ENCODE peak calls at places on chromosomes 4 and X, in ten cellular contexts. One of them, this sample, is unnamed.

GRCh38 chr4:114015444-114015899 is 36.0 kb upstream of the ARSJ start:
- DNase-seq in T-helper 2 cell: no peak
- DNase-seq in activated naive CD8-positive, alpha-beta T cell treated with anti-CD3 and anti-CD28 coated beads, Interleukin-2, amount 50 U/mL, for 24 hours: no peak
- DNase-seq in activated CD4-positive, alpha-beta T cell treated with anti-CD3 and anti-CD28 coated beads, Interleukin-2, amount 50 U/mL, for 24 hours: no peak
- DNase-seq in activated CD8-positive, alpha-beta T cell treated with anti-CD3 and anti-CD28 coated beads, Interleukin-2, amount 10 ng/mL, durations not matched to agents 7 days and 5 days: no peak
- DNase-seq in non-pigmented ciliary epithelial cell: peak; percentile 95
- DNase-seq in uterus: no peak
- DNase-seq in choroid plexus epithelial cell: peak; percentile 96
- DNase-seq in HCT116: peak; percentile 78
- DNase-seq in iris pigment epithelial cell: peak; percentile 98
- DNase-seq in this sample: peak; percentile 97

GRCh38 chrX:15404712-15405111 is 20.5 kb upstream of the VEGFD start:
- DNase-seq in activated CD8-positive, alpha-beta T cell treated with anti-CD3 and anti-CD28 coated beads, Interleukin-2, amount 10 ng/mL, durations not matched to agents 7 days and 5 days: no peak
- DNase-seq in T-helper 2 cell: no peak
- DNase-seq in choroid plexus epithelial cell: peak; percentile 66
- DNase-seq in uterus: peak; percentile 48
- DNase-seq in iris pigment epithelial cell: peak; percentile 18
- DNase-seq in activated CD4-positive, alpha-beta T cell treated with anti-CD3 and anti-CD28 coated beads, Interleukin-2, amount 50 U/mL, for 24 hours: no peak
- DNase-seq in activated naive CD8-positive, alpha-beta T cell treated with anti-CD3 and anti-CD28 coated beads, Interleukin-2, amount 50 U/mL, for 24 hours: no peak
- DNase-seq in HCT116: no peak
- DNase-seq in non-pigmented ciliary epithelial cell: no peak
- DNase-seq in this sample: no peak

GRCh38 chrX:151176351-151176750 is at the start of gene GPR50:
- DNase-seq in non-pigmented ciliary epithelial cell: no peak
- DNase-seq in activated CD4-positive, alpha-beta T cell treated with anti-CD3 and anti-CD28 coated beads, Interleukin-2, amount 50 U/mL, for 24 hours: no peak
- DNase-seq in choroid plexus epithelial cell: no peak
- DNase-seq in activated naive CD8-positive, alpha-beta T cell treated with anti-CD3 and anti-CD28 coated beads, Interleukin-2, amount 50 U/mL, for 24 hours: no peak
- DNase-seq in uterus: no peak
- DNase-seq in activated CD8-positive, alpha-beta T cell treated with anti-CD3 and anti-CD28 coated beads, Interleukin-2, amount 10 ng/mL, durations not matched to agents 7 days and 5 days: no peak
- DNase-seq in iris pigment epithelial cell: no peak
- DNase-seq in T-helper 2 cell: no peak
- DNase-seq in HCT116: no peak
- DNase-seq in this sample: no peak

GRCh38 chrX:50691820-50692219 is 122.2 kb downstream of the SHROOM4 start:
- DNase-seq in activated CD4-positive, alpha-beta T cell treated with anti-CD3 and anti-CD28 coated beads, Interleukin-2, amount 50 U/mL, for 24 hours: peak; percentile 11
- DNase-seq in uterus: no peak
- DNase-seq in T-helper 2 cell: no peak
- DNase-seq in activated naive CD8-positive, alpha-beta T cell treated with anti-CD3 and anti-CD28 coated beads, Interleukin-2, amount 50 U/mL, for 24 hours: no peak
- DNase-seq in activated CD8-positive, alpha-beta T cell treated with anti-CD3 and anti-CD28 coated beads, Interleukin-2, amount 10 ng/mL, durations not matched to agents 7 days and 5 days: peak; percentile 21
- DNase-seq in HCT116: peak; percentile 27
- DNase-seq in iris pigment epithelial cell: peak; percentile 45
- DNase-seq in choroid plexus epithelial cell: peak; percentile 63
- DNase-seq in non-pigmented ciliary epithelial cell: no peak
- DNase-seq in this sample: no peak

GRCh38 chrX:50067435-50068292 is 133.1 kb downstream of the AKAP4 start:
- DNase-seq in non-pigmented ciliary epithelial cell: no peak
- DNase-seq in iris pigment epithelial cell: peak; percentile 34
- DNase-seq in activated CD8-positive, alpha-beta T cell treated with anti-CD3 and anti-CD28 coated beads, Interleukin-2, amount 10 ng/mL, durations not matched to agents 7 days and 5 days: no peak
- DNase-seq in activated naive CD8-positive, alpha-beta T cell treated with anti-CD3 and anti-CD28 coated beads, Interleukin-2, amount 50 U/mL, for 24 hours: no peak
- DNase-seq in uterus: no peak
- DNase-seq in HCT116: no peak
- DNase-seq in choroid plexus epithelial cell: peak; percentile 67
- DNase-seq in T-helper 2 cell: no peak
- DNase-seq in activated CD4-positive, alpha-beta T cell treated with anti-CD3 and anti-CD28 coated beads, Interleukin-2, amount 50 U/mL, for 24 hours: no peak
- DNase-seq in this sample: no peak

GRCh38 chr4:182478475-182478874 is 235.3 kb downstream of the TENM3 start:
- DNase-seq in iris pigment epithelial cell: peak; percentile 42
- DNase-seq in HCT116: peak; percentile 16
- DNase-seq in activated CD8-positive, alpha-beta T cell treated with anti-CD3 and anti-CD28 coated beads, Interleukin-2, amount 10 ng/mL, durations not matched to agents 7 days and 5 days: no peak
- DNase-seq in non-pigmented ciliary epithelial cell: peak; percentile 8
- DNase-seq in activated naive CD8-positive, alpha-beta T cell treated with anti-CD3 and anti-CD28 coated beads, Interleukin-2, amount 50 U/mL, for 24 hours: no peak
- DNase-seq in T-helper 2 cell: no peak
- DNase-seq in uterus: no peak
- DNase-seq in choroid plexus epithelial cell: peak; percentile 72
- DNase-seq in activated CD4-positive, alpha-beta T cell treated with anti-CD3 and anti-CD28 coated beads, Interleukin-2, amount 50 U/mL, for 24 hours: no peak
- DNase-seq in this sample: no peak

GRCh38 chrX:103656623-103657022 is 27.8 kb downstream of the TCEAL1 start:
- DNase-seq in iris pigment epithelial cell: peak; percentile 58
- DNase-seq in activated CD8-positive, alpha-beta T cell treated with anti-CD3 and anti-CD28 coated beads, Interleukin-2, amount 10 ng/mL, durations not matched to agents 7 days and 5 days: no peak
- DNase-seq in HCT116: peak; percentile 60
- DNase-seq in activated CD4-positive, alpha-beta T cell treated with anti-CD3 and anti-CD28 coated beads, Interleukin-2, amount 50 U/mL, for 24 hours: no peak
- DNase-seq in uterus: no peak
- DNase-seq in activated naive CD8-positive, alpha-beta T cell treated with anti-CD3 and anti-CD28 coated beads, Interleukin-2, amount 50 U/mL, for 24 hours: no peak
- DNase-seq in choroid plexus epithelial cell: no peak
- DNase-seq in T-helper 2 cell: no peak
- DNase-seq in non-pigmented ciliary epithelial cell: no peak
- DNase-seq in this sample: peak; percentile 17

GRCh38 chrX:69152398-69152797 is 12.9 kb downstream of the PJA1 start:
- DNase-seq in T-helper 2 cell: no peak
- DNase-seq in activated CD8-positive, alpha-beta T cell treated with anti-CD3 and anti-CD28 coated beads, Interleukin-2, amount 10 ng/mL, durations not matched to agents 7 days and 5 days: no peak
- DNase-seq in uterus: no peak
- DNase-seq in non-pigmented ciliary epithelial cell: no peak
- DNase-seq in choroid plexus epithelial cell: no peak
- DNase-seq in HCT116: no peak
- DNase-seq in iris pigment epithelial cell: peak; percentile 12
- DNase-seq in activated naive CD8-positive, alpha-beta T cell treated with anti-CD3 and anti-CD28 coated beads, Interleukin-2, amount 50 U/mL, for 24 hours: no peak
- DNase-seq in activated CD4-positive, alpha-beta T cell treated with anti-CD3 and anti-CD28 coated beads, Interleukin-2, amount 50 U/mL, for 24 hours: no peak
- DNase-seq in this sample: no peak

GRCh38 chr4:121072080-121072835 is at the start of gene NDNF:
- DNase-seq in activated CD4-positive, alpha-beta T cell treated with anti-CD3 and anti-CD28 coated beads, Interleukin-2, amount 50 U/mL, for 24 hours: peak; percentile 10
- DNase-seq in non-pigmented ciliary epithelial cell: no peak
- DNase-seq in uterus: peak; percentile 13
- DNase-seq in activated naive CD8-positive, alpha-beta T cell treated with anti-CD3 and anti-CD28 coated beads, Interleukin-2, amount 50 U/mL, for 24 hours: peak; percentile 57
- DNase-seq in choroid plexus epithelial cell: peak; percentile 42
- DNase-seq in activated CD8-positive, alpha-beta T cell treated with anti-CD3 and anti-CD28 coated beads, Interleukin-2, amount 10 ng/mL, durations not matched to agents 7 days and 5 days: peak; percentile 53
- DNase-seq in iris pigment epithelial cell: peak; percentile 36
- DNase-seq in T-helper 2 cell: peak; percentile 30
- DNase-seq in HCT116: no peak
- DNase-seq in this sample: no peak

GRCh38 chr4:75653845-75654503 is 19.2 kb downstream of the G3BP2 start:
- DNase-seq in uterus: no peak
- DNase-seq in non-pigmented ciliary epithelial cell: no peak
- DNase-seq in choroid plexus epithelial cell: peak; percentile 65
- DNase-seq in activated naive CD8-positive, alpha-beta T cell treated with anti-CD3 and anti-CD28 coated beads, Interleukin-2, amount 50 U/mL, for 24 hours: no peak
- DNase-seq in HCT116: no peak
- DNase-seq in T-helper 2 cell: no peak
- DNase-seq in iris pigment epithelial cell: no peak
- DNase-seq in activated CD8-positive, alpha-beta T cell treated with anti-CD3 and anti-CD28 coated beads, Interleukin-2, amount 10 ng/mL, durations not matched to agents 7 days and 5 days: no peak
- DNase-seq in activated CD4-positive, alpha-beta T cell treated with anti-CD3 and anti-CD28 coated beads, Interleukin-2, amount 50 U/mL, for 24 hours: no peak
- DNase-seq in this sample: no peak

GRCh38 chr4:159389756-159390155 is 286.9 kb downstream of the RAPGEF2 start:
- DNase-seq in uterus: no peak
- DNase-seq in activated CD4-positive, alpha-beta T cell treated with anti-CD3 and anti-CD28 coated beads, Interleukin-2, amount 50 U/mL, for 24 hours: no peak
- DNase-seq in HCT116: no peak
- DNase-seq in T-helper 2 cell: no peak
- DNase-seq in non-pigmented ciliary epithelial cell: no peak
- DNase-seq in activated CD8-positive, alpha-beta T cell treated with anti-CD3 and anti-CD28 coated beads, Interleukin-2, amount 10 ng/mL, durations not matched to agents 7 days and 5 days: no peak
- DNase-seq in activated naive CD8-positive, alpha-beta T cell treated with anti-CD3 and anti-CD28 coated beads, Interleukin-2, amount 50 U/mL, for 24 hours: no peak
- DNase-seq in choroid plexus epithelial cell: no peak
- DNase-seq in iris pigment epithelial cell: no peak
- DNase-seq in this sample: no peak

GRCh38 chrX:111131572-111131971 is 35.6 kb downstream of the PAK3 start:
- DNase-seq in choroid plexus epithelial cell: peak; percentile 2
- DNase-seq in non-pigmented ciliary epithelial cell: peak; percentile 22
- DNase-seq in uterus: no peak
- DNase-seq in activated CD8-positive, alpha-beta T cell treated with anti-CD3 and anti-CD28 coated beads, Interleukin-2, amount 10 ng/mL, durations not matched to agents 7 days and 5 days: no peak
- DNase-seq in activated CD4-positive, alpha-beta T cell treated with anti-CD3 and anti-CD28 coated beads, Interleukin-2, amount 50 U/mL, for 24 hours: no peak
- DNase-seq in activated naive CD8-positive, alpha-beta T cell treated with anti-CD3 and anti-CD28 coated beads, Interleukin-2, amount 50 U/mL, for 24 hours: no peak
- DNase-seq in iris pigment epithelial cell: peak; percentile 54
- DNase-seq in T-helper 2 cell: no peak
- DNase-seq in HCT116: no peak
- DNase-seq in this sample: no peak

GRCh38 chr4:107736924-107737448 is 17.0 kb upstream of the PAPSS1 start:
- DNase-seq in activated CD8-positive, alpha-beta T cell treated with anti-CD3 and anti-CD28 coated beads, Interleukin-2, amount 10 ng/mL, durations not matched to agents 7 days and 5 days: peak; percentile 57
- DNase-seq in non-pigmented ciliary epithelial cell: no peak
- DNase-seq in HCT116: peak; percentile 44
- DNase-seq in iris pigment epithelial cell: peak; percentile 45
- DNase-seq in choroid plexus epithelial cell: peak; percentile 72
- DNase-seq in activated naive CD8-positive, alpha-beta T cell treated with anti-CD3 and anti-CD28 coated beads, Interleukin-2, amount 50 U/mL, for 24 hours: peak; percentile 50
- DNase-seq in activated CD4-positive, alpha-beta T cell treated with anti-CD3 and anti-CD28 coated beads, Interleukin-2, amount 50 U/mL, for 24 hours: peak; percentile 44
- DNase-seq in T-helper 2 cell: peak; percentile 16
- DNase-seq in uterus: peak; percentile 34
- DNase-seq in this sample: no peak

GRCh38 chr4:6372649-6373525 is 99.5 kb downstream of the PPP2R2C start:
- DNase-seq in HCT116: peak; percentile 54
- DNase-seq in activated CD4-positive, alpha-beta T cell treated with anti-CD3 and anti-CD28 coated beads, Interleukin-2, amount 50 U/mL, for 24 hours: no peak
- DNase-seq in non-pigmented ciliary epithelial cell: no peak
- DNase-seq in activated naive CD8-positive, alpha-beta T cell treated with anti-CD3 and anti-CD28 coated beads, Interleukin-2, amount 50 U/mL, for 24 hours: no peak
- DNase-seq in iris pigment epithelial cell: peak; percentile 51
- DNase-seq in uterus: no peak
- DNase-seq in choroid plexus epithelial cell: peak; percentile 60
- DNase-seq in T-helper 2 cell: no peak
- DNase-seq in activated CD8-positive, alpha-beta T cell treated with anti-CD3 and anti-CD28 coated beads, Interleukin-2, amount 10 ng/mL, durations not matched to agents 7 days and 5 days: peak; percentile 41
- DNase-seq in this sample: no peak

GRCh38 chrX:62931625-62932024 is 419.5 kb downstream of the SPIN4 start:
- DNase-seq in uterus: no peak
- DNase-seq in activated CD8-positive, alpha-beta T cell treated with anti-CD3 and anti-CD28 coated beads, Interleukin-2, amount 10 ng/mL, durations not matched to agents 7 days and 5 days: no peak
- DNase-seq in T-helper 2 cell: no peak
- DNase-seq in activated naive CD8-positive, alpha-beta T cell treated with anti-CD3 and anti-CD28 coated beads, Interleukin-2, amount 50 U/mL, for 24 hours: no peak
- DNase-seq in choroid plexus epithelial cell: no peak
- DNase-seq in non-pigmented ciliary epithelial cell: no peak
- DNase-seq in activated CD4-positive, alpha-beta T cell treated with anti-CD3 and anti-CD28 coated beads, Interleukin-2, amount 50 U/mL, for 24 hours: no peak
- DNase-seq in HCT116: no peak
- DNase-seq in iris pigment epithelial cell: no peak
- DNase-seq in this sample: no peak

GRCh38 chr4:121113680-121114079 is 41.3 kb upstream of the NDNF start:
- DNase-seq in activated naive CD8-positive, alpha-beta T cell treated with anti-CD3 and anti-CD28 coated beads, Interleukin-2, amount 50 U/mL, for 24 hours: no peak
- DNase-seq in uterus: no peak
- DNase-seq in HCT116: no peak
- DNase-seq in T-helper 2 cell: no peak
- DNase-seq in activated CD4-positive, alpha-beta T cell treated with anti-CD3 and anti-CD28 coated beads, Interleukin-2, amount 50 U/mL, for 24 hours: no peak
- DNase-seq in choroid plexus epithelial cell: no peak
- DNase-seq in iris pigment epithelial cell: no peak
- DNase-seq in non-pigmented ciliary epithelial cell: no peak
- DNase-seq in activated CD8-positive, alpha-beta T cell treated with anti-CD3 and anti-CD28 coated beads, Interleukin-2, amount 10 ng/mL, durations not matched to agents 7 days and 5 days: no peak
- DNase-seq in this sample: no peak

GRCh38 chr4:36187723-36188333 is 56.5 kb downstream of the ARAP2 start:
- DNase-seq in T-helper 2 cell: no peak
- DNase-seq in choroid plexus epithelial cell: peak; percentile 62
- DNase-seq in activated naive CD8-positive, alpha-beta T cell treated with anti-CD3 and anti-CD28 coated beads, Interleukin-2, amount 50 U/mL, for 24 hours: no peak
- DNase-seq in HCT116: peak; percentile 3
- DNase-seq in activated CD4-positive, alpha-beta T cell treated with anti-CD3 and anti-CD28 coated beads, Interleukin-2, amount 50 U/mL, for 24 hours: no peak
- DNase-seq in iris pigment epithelial cell: peak; percentile 33
- DNase-seq in uterus: no peak
- DNase-seq in non-pigmented ciliary epithelial cell: no peak
- DNase-seq in activated CD8-positive, alpha-beta T cell treated with anti-CD3 and anti-CD28 coated beads, Interleukin-2, amount 10 ng/mL, durations not matched to agents 7 days and 5 days: peak; percentile 38
- DNase-seq in this sample: no peak

GRCh38 chr4:140893939-140894338 is 137.8 kb upstream of the TBC1D9 start:
- DNase-seq in T-helper 2 cell: no peak
- DNase-seq in choroid plexus epithelial cell: peak; percentile 22
- DNase-seq in iris pigment epithelial cell: no peak
- DNase-seq in HCT116: no peak
- DNase-seq in activated CD8-positive, alpha-beta T cell treated with anti-CD3 and anti-CD28 coated beads, Interleukin-2, amount 10 ng/mL, durations not matched to agents 7 days and 5 days: no peak
- DNase-seq in non-pigmented ciliary epithelial cell: no peak
- DNase-seq in uterus: no peak
- DNase-seq in activated naive CD8-positive, alpha-beta T cell treated with anti-CD3 and anti-CD28 coated beads, Interleukin-2, amount 50 U/mL, for 24 hours: no peak
- DNase-seq in activated CD4-positive, alpha-beta T cell treated with anti-CD3 and anti-CD28 coated beads, Interleukin-2, amount 50 U/mL, for 24 hours: no peak
- DNase-seq in this sample: no peak

GRCh38 chrX:110795645-110796510 is at the start of gene CHRDL1:
- DNase-seq in activated CD4-positive, alpha-beta T cell treated with anti-CD3 and anti-CD28 coated beads, Interleukin-2, amount 50 U/mL, for 24 hours: no peak
- DNase-seq in HCT116: no peak
- DNase-seq in activated CD8-positive, alpha-beta T cell treated with anti-CD3 and anti-CD28 coated beads, Interleukin-2, amount 10 ng/mL, durations not matched to agents 7 days and 5 days: peak; percentile 20
- DNase-seq in non-pigmented ciliary epithelial cell: no peak
- DNase-seq in uterus: peak; percentile 62
- DNase-seq in activated naive CD8-positive, alpha-beta T cell treated with anti-CD3 and anti-CD28 coated beads, Interleukin-2, amount 50 U/mL, for 24 hours: no peak
- DNase-seq in iris pigment epithelial cell: peak; percentile 8
- DNase-seq in T-helper 2 cell: no peak
- DNase-seq in choroid plexus epithelial cell: no peak
- DNase-seq in this sample: no peak

GRCh38 chr4:172147702-172148101 is 334.5 kb downstream of the GALNTL6 start:
- DNase-seq in activated CD8-positive, alpha-beta T cell treated with anti-CD3 and anti-CD28 coated beads, Interleukin-2, amount 10 ng/mL, durations not matched to agents 7 days and 5 days: no peak
- DNase-seq in HCT116: no peak
- DNase-seq in choroid plexus epithelial cell: peak; percentile 63
- DNase-seq in activated CD4-positive, alpha-beta T cell treated with anti-CD3 and anti-CD28 coated beads, Interleukin-2, amount 50 U/mL, for 24 hours: no peak
- DNase-seq in non-pigmented ciliary epithelial cell: no peak
- DNase-seq in activated naive CD8-positive, alpha-beta T cell treated with anti-CD3 and anti-CD28 coated beads, Interleukin-2, amount 50 U/mL, for 24 hours: no peak
- DNase-seq in T-helper 2 cell: no peak
- DNase-seq in uterus: no peak
- DNase-seq in iris pigment epithelial cell: peak; percentile 32
- DNase-seq in this sample: peak; percentile 36

GRCh38 chr4:147407261-147408045 is 73.4 kb upstream of the EDNRA start:
- DNase-seq in non-pigmented ciliary epithelial cell: no peak
- DNase-seq in iris pigment epithelial cell: peak; percentile 75
- DNase-seq in HCT116: peak; percentile 16
- DNase-seq in activated CD4-positive, alpha-beta T cell treated with anti-CD3 and anti-CD28 coated beads, Interleukin-2, amount 50 U/mL, for 24 hours: no peak
- DNase-seq in T-helper 2 cell: no peak
- DNase-seq in activated CD8-positive, alpha-beta T cell treated with anti-CD3 and anti-CD28 coated beads, Interleukin-2, amount 10 ng/mL, durations not matched to agents 7 days and 5 days: no peak
- DNase-seq in choroid plexus epithelial cell: peak; percentile 79
- DNase-seq in uterus: no peak
- DNase-seq in activated naive CD8-positive, alpha-beta T cell treated with anti-CD3 and anti-CD28 coated beads, Interleukin-2, amount 50 U/mL, for 24 hours: no peak
- DNase-seq in this sample: no peak

GRCh38 chr4:40525811-40526598 is 103.7 kb downstream of the RBM47 start:
- DNase-seq in choroid plexus epithelial cell: peak; percentile 88
- DNase-seq in activated naive CD8-positive, alpha-beta T cell treated with anti-CD3 and anti-CD28 coated beads, Interleukin-2, amount 50 U/mL, for 24 hours: no peak
- DNase-seq in T-helper 2 cell: no peak
- DNase-seq in non-pigmented ciliary epithelial cell: peak; percentile 63
- DNase-seq in activated CD8-positive, alpha-beta T cell treated with anti-CD3 and anti-CD28 coated beads, Interleukin-2, amount 10 ng/mL, durations not matched to agents 7 days and 5 days: no peak
- DNase-seq in uterus: peak; percentile 28
- DNase-seq in activated CD4-positive, alpha-beta T cell treated with anti-CD3 and anti-CD28 coated beads, Interleukin-2, amount 50 U/mL, for 24 hours: no peak
- DNase-seq in iris pigment epithelial cell: peak; percentile 94
- DNase-seq in HCT116: peak; percentile 51
- DNase-seq in this sample: peak; percentile 41

GRCh38 chr4:63814171-63814964 is 594.9 kb downstream of the TECRL start:
- DNase-seq in non-pigmented ciliary epithelial cell: no peak
- DNase-seq in uterus: no peak
- DNase-seq in iris pigment epithelial cell: no peak
- DNase-seq in HCT116: no peak
- DNase-seq in choroid plexus epithelial cell: no peak
- DNase-seq in activated CD8-positive, alpha-beta T cell treated with anti-CD3 and anti-CD28 coated beads, Interleukin-2, amount 10 ng/mL, durations not matched to agents 7 days and 5 days: no peak
- DNase-seq in activated naive CD8-positive, alpha-beta T cell treated with anti-CD3 and anti-CD28 coated beads, Interleukin-2, amount 50 U/mL, for 24 hours: no peak
- DNase-seq in T-helper 2 cell: no peak
- DNase-seq in activated CD4-positive, alpha-beta T cell treated with anti-CD3 and anti-CD28 coated beads, Interleukin-2, amount 50 U/mL, for 24 hours: no peak
- DNase-seq in this sample: no peak

GRCh38 chr4:70637239-70637920 is 8.8 kb downstream of the ENAM start:
- DNase-seq in activated CD8-positive, alpha-beta T cell treated with anti-CD3 and anti-CD28 coated beads, Interleukin-2, amount 10 ng/mL, durations not matched to agents 7 days and 5 days: no peak
- DNase-seq in activated naive CD8-positive, alpha-beta T cell treated with anti-CD3 and anti-CD28 coated beads, Interleukin-2, amount 50 U/mL, for 24 hours: no peak
- DNase-seq in activated CD4-positive, alpha-beta T cell treated with anti-CD3 and anti-CD28 coated beads, Interleukin-2, amount 50 U/mL, for 24 hours: no peak
- DNase-seq in non-pigmented ciliary epithelial cell: no peak
- DNase-seq in T-helper 2 cell: no peak
- DNase-seq in HCT116: no peak
- DNase-seq in uterus: no peak
- DNase-seq in choroid plexus epithelial cell: peak; percentile 8
- DNase-seq in iris pigment epithelial cell: no peak
- DNase-seq in this sample: no peak

GRCh38 chrX:147077472-147077871 is 262.9 kb upstream of the CXorf51A start:
- DNase-seq in non-pigmented ciliary epithelial cell: no peak
- DNase-seq in iris pigment epithelial cell: no peak
- DNase-seq in choroid plexus epithelial cell: no peak
- DNase-seq in uterus: no peak
- DNase-seq in T-helper 2 cell: no peak
- DNase-seq in activated CD8-positive, alpha-beta T cell treated with anti-CD3 and anti-CD28 coated beads, Interleukin-2, amount 10 ng/mL, durations not matched to agents 7 days and 5 days: no peak
- DNase-seq in activated naive CD8-positive, alpha-beta T cell treated with anti-CD3 and anti-CD28 coated beads, Interleukin-2, amount 50 U/mL, for 24 hours: no peak
- DNase-seq in HCT116: no peak
- DNase-seq in activated CD4-positive, alpha-beta T cell treated with anti-CD3 and anti-CD28 coated beads, Interleukin-2, amount 50 U/mL, for 24 hours: no peak
- DNase-seq in this sample: no peak

GRCh38 chrX:119635179-119635578 is 29.0 kb upstream of the NKRF start:
- DNase-seq in T-helper 2 cell: no peak
- DNase-seq in activated CD4-positive, alpha-beta T cell treated with anti-CD3 and anti-CD28 coated beads, Interleukin-2, amount 50 U/mL, for 24 hours: no peak
- DNase-seq in non-pigmented ciliary epithelial cell: no peak
- DNase-seq in activated CD8-positive, alpha-beta T cell treated with anti-CD3 and anti-CD28 coated beads, Interleukin-2, amount 10 ng/mL, durations not matched to agents 7 days and 5 days: no peak
- DNase-seq in HCT116: no peak
- DNase-seq in activated naive CD8-positive, alpha-beta T cell treated with anti-CD3 and anti-CD28 coated beads, Interleukin-2, amount 50 U/mL, for 24 hours: no peak
- DNase-seq in iris pigment epithelial cell: no peak
- DNase-seq in choroid plexus epithelial cell: no peak
- DNase-seq in uterus: no peak
- DNase-seq in this sample: no peak

GRCh38 chr4:148443550-148444295 is 1.5 kb upstream of the NR3C2 start:
- DNase-seq in activated CD8-positive, alpha-beta T cell treated with anti-CD3 and anti-CD28 coated beads, Interleukin-2, amount 10 ng/mL, durations not matched to agents 7 days and 5 days: peak; percentile 43
- DNase-seq in non-pigmented ciliary epithelial cell: no peak
- DNase-seq in activated CD4-positive, alpha-beta T cell treated with anti-CD3 and anti-CD28 coated beads, Interleukin-2, amount 50 U/mL, for 24 hours: no peak
- DNase-seq in choroid plexus epithelial cell: no peak
- DNase-seq in activated naive CD8-positive, alpha-beta T cell treated with anti-CD3 and anti-CD28 coated beads, Interleukin-2, amount 50 U/mL, for 24 hours: peak; percentile 51
- DNase-seq in HCT116: no peak
- DNase-seq in uterus: peak; percentile 49
- DNase-seq in T-helper 2 cell: peak; percentile 19
- DNase-seq in iris pigment epithelial cell: peak; percentile 4
- DNase-seq in this sample: no peak

GRCh38 chr4:159446266-159446976 is 343.5 kb downstream of the RAPGEF2 start:
- DNase-seq in uterus: no peak
- DNase-seq in activated CD4-positive, alpha-beta T cell treated with anti-CD3 and anti-CD28 coated beads, Interleukin-2, amount 50 U/mL, for 24 hours: peak; percentile 6
- DNase-seq in activated naive CD8-positive, alpha-beta T cell treated with anti-CD3 and anti-CD28 coated beads, Interleukin-2, amount 50 U/mL, for 24 hours: peak; percentile 7
- DNase-seq in choroid plexus epithelial cell: peak; percentile 90
- DNase-seq in activated CD8-positive, alpha-beta T cell treated with anti-CD3 and anti-CD28 coated beads, Interleukin-2, amount 10 ng/mL, durations not matched to agents 7 days and 5 days: peak; percentile 26
- DNase-seq in HCT116: peak; percentile 61
- DNase-seq in iris pigment epithelial cell: peak; percentile 81
- DNase-seq in T-helper 2 cell: no peak
- DNase-seq in non-pigmented ciliary epithelial cell: no peak
- DNase-seq in this sample: peak; percentile 49

This sample was measured in AG04449.